ENCODE peak calls at places on chromosomes 12 and 14, in ten cellular contexts. Z is RWPE1; Q is activated CD8-positive, alpha-beta T cell treated with anti-CD3 and anti-CD28 coated beads, Interleukin-2, amount 10 ng/mL, durations not matched to agents 7 days and 5 days; K is stimulated activated CD4-positive, alpha-beta T cell treated with anti-CD3 and anti-CD28 coated beads, Interleukin-4, amount 100 ng/mL, for 48 hours; E is activated gamma-delta T cell treated with Interleukin-2 at 50 U/mL for 16 hours; R is endothelial cell; W is head of caudate nucleus; L is Panc1; P is neural crest cell; V is NCI-H1048. O is an unnamed sample.

GRCh38 chr14:31037709-31038221 is 11.6 kb upstream of the STRN3 start:
- DNase-seq in R (no peak), Z (no peak), W (no peak), E (no peak), L (no peak), Q (no peak), K (no peak), V (no peak), P (no peak), O (no peak)

GRCh38 chr12:47328831-47329545 is 249.2 kb upstream of the AMIGO2 start:
- DNase-seq in Q (peak), R (no peak), K (no peak), L (no peak), P (no peak), E (no peak), Z (peak), W (no peak), V (no peak), O (no peak)

GRCh38 chr12:54040148-54040494 is 7.3 kb downstream of the HOXC5 start:
- DNase-seq in Q (no peak), Z (no peak), K (no peak), R (no peak), P (no peak), W (no peak), L (no peak), V (no peak), E (no peak), O (no peak)

GRCh38 chr14:74571441-74571841 is 40.6 kb downstream of the LTBP2 start:
- DNase-seq in P (no peak), K (no peak), R (no peak), V (no peak), E (no peak), Q (no peak), W (no peak), Z (no peak), L (no peak), O (no peak)

GRCh38 chr14:71448431-71449315 is 483.6 kb upstream of the RGS6 start:
- DNase-seq in V (no peak), K (no peak), W (no peak), P (no peak), R (no peak), E (no peak), Q (no peak), L (no peak), Z (no peak), O (no peak)

GRCh38 chr12:131917711-131918306 is 11.3 kb upstream of the PUS1 start:
- DNase-seq in V (no peak), R (no peak), P (no peak), Q (no peak), K (no peak), Z (no peak), L (no peak), E (no peak), W (no peak), O (no peak)

GRCh38 chr14:105087308-105087962 is 22.2 kb upstream of the GPR132 start:
- DNase-seq in K (no peak), Z (peak), Q (no peak), V (no peak), L (no peak), R (no peak), W (no peak), E (no peak), P (no peak), O (no peak)

GRCh38 chr12:50149311-50149710 is 17.9 kb downstream of the CERS5 start:
- DNase-seq in L (no peak), P (no peak), K (no peak), E (no peak), W (no peak), R (no peak), Z (no peak), V (no peak), Q (no peak), O (no peak)

GRCh38 chr12:70354777-70355176 is 11.3 kb upstream of the KCNMB4 start:
- DNase-seq in Q (no peak), L (no peak), W (no peak), K (no peak), V (no peak), R (no peak), E (no peak), P (no peak), Z (no peak), O (no peak)

GRCh38 chr12:34397591-34398365 is 375.5 kb downstream of the ALG10 start:
- DNase-seq in Z (no peak), P (no peak), K (no peak), W (no peak), E (peak), R (peak), L (no peak), V (no peak), Q (no peak), O (no peak)

GRCh38 chr14:24408764-24409163 is 10.0 kb downstream of the NYNRIN start:
- DNase-seq in L (no peak), P (no peak), R (no peak), Z (no peak), Q (no peak), W (no peak), K (no peak), V (no peak), E (no peak), O (no peak)

GRCh38 chr12:109458771-109459208 is 18.3 kb downstream of the KCTD10 start:
- DNase-seq in Z (no peak), R (no peak), P (no peak), W (no peak), E (no peak), Q (no peak), K (no peak), L (no peak), V (no peak), O (no peak)

GRCh38 chr14:101464984-101465794 is 96.1 kb upstream of the DIO3 start:
- DNase-seq in R (no peak), L (no peak), K (no peak), P (no peak), E (no peak), W (no peak), V (no peak), Q (no peak), Z (no peak), O (no peak)

GRCh38 chr12:113366827-113367226 is 8.4 kb downstream of the PLBD2 start:
- DNase-seq in K (no peak), Z (no peak), P (no peak), W (no peak), V (no peak), E (no peak), L (no peak), R (no peak), Q (no peak), O (no peak)

GRCh38 chr12:116717466-116718457 is 20.1 kb downstream of the SPRING1 start:
- DNase-seq in W (peak), Z (no peak), V (no peak), R (no peak), K (no peak), P (no peak), Q (no peak), L (no peak), E (no peak), O (no peak)

GRCh38 chr14:48874701-48875100 is 711.5 kb downstream of the RPS29 start:
- DNase-seq in E (no peak), P (no peak), K (no peak), R (no peak), V (no peak), Q (no peak), W (no peak), Z (no peak), L (no peak), O (no peak)

GRCh38 chr12:96879301-96879700 is 27.8 kb upstream of the NEDD1 start:
- DNase-seq in Q (no peak), W (no peak), K (no peak), L (no peak), V (no peak), Z (no peak), P (no peak), E (no peak), R (no peak), O (peak)

GRCh38 chr14:65949711-65950516 is 536.3 kb upstream of the CCDC196 start:
- DNase-seq in V (no peak), L (no peak), Z (peak), R (no peak), W (no peak), Q (peak), K (peak), P (no peak), E (no peak), O (no peak)

GRCh38 chr12:21296348-21296747 is 38.4 kb downstream of the SLCO1A2 start:
- DNase-seq in V (no peak), K (no peak), Q (no peak), P (no peak), R (no peak), E (no peak), L (no peak), Z (no peak), W (no peak), O (no peak)

GRCh38 chr14:50003213-50004021 is 110.5 kb downstream of the ARF6 start:
- DNase-seq in V (no peak), R (peak), K (peak), Z (peak), Q (peak), W (peak), L (no peak), E (peak), P (peak), O (peak)

GRCh38 chr14:99729991-99730875 is 46.1 kb downstream of the CYP46A1 start:
- DNase-seq in K (peak), L (no peak), V (peak), R (peak), Q (peak), E (peak), W (peak), P (peak), Z (peak), O (no peak)

GRCh38 chr14:56874375-56874774 is 64.1 kb upstream of the OTX2 start:
- DNase-seq in V (no peak), L (peak), W (no peak), R (peak), Z (no peak), E (no peak), K (no peak), P (peak), Q (peak), O (no peak)

GRCh38 chr14:85175556-85175955 is 354.4 kb upstream of the FLRT2 start:
- DNase-seq in Z (no peak), V (no peak), P (no peak), K (no peak), E (no peak), L (no peak), Q (no peak), W (no peak), R (no peak), O (no peak)

GRCh38 chr12:106195638-106196037 is 52.2 kb downstream of the CKAP4 start:
- DNase-seq in Q (no peak), E (no peak), W (peak), Z (no peak), R (no peak), P (no peak), K (no peak), V (no peak), L (no peak), O (no peak)

GRCh38 chr12:91729543-91729942 is 416.1 kb downstream of the BTG1 start:
- DNase-seq in L (no peak), R (no peak), Z (no peak), Q (no peak), E (no peak), P (no peak), V (no peak), W (no peak), K (no peak), O (no peak)